ENCODE peak calls at places on chromosomes 13 and 19, in four cellular contexts. Z, R, T and C are unnamed samples.

GRCh38 chr19:8366961-8367326 is 3.0 kb downstream of the ANGPTL4 start:
- DNase-seq in Z (no peak), T (no peak), R (no peak), C (no peak)

GRCh38 chr13:49791214-49791752 is 1.2 kb downstream of the KPNA3 start:
- DNase-seq in T (peak; percentile 50), R (peak; percentile 30), Z (peak; percentile 40), C (peak; percentile 54)

GRCh38 chr13:45501175-45501526 is 36.4 kb downstream of the COG3 start:
- DNase-seq in T (no peak), R (no peak), Z (no peak), C (no peak)

GRCh38 chr19:13833330-13834265 is 38.4 kb downstream of the ZSWIM4 start:
- DNase-seq in Z (no peak), R (peak; percentile 97), T (peak; percentile 95), C (peak; percentile 96)

GRCh38 chr13:22357132-22357531 is 686.3 kb downstream of the FGF9 start:
- DNase-seq in Z (no peak), T (no peak), R (no peak), C (no peak)

GRCh38 chr13:48126944-48127814 is 32.3 kb upstream of the MED4 start:
- DNase-seq in Z (peak; percentile 47), R (peak; percentile 66), T (peak; percentile 71), C (peak; percentile 76)

GRCh38 chr13:33194820-33195692 is 90.5 kb downstream of the STARD13 start:
- DNase-seq in Z (peak; percentile 99), R (peak; percentile 54), T (no peak), C (peak; percentile 70)

GRCh38 chr19:52200044-52200443 is 10.2 kb downstream of the PPP2R1A start:
- DNase-seq in T (no peak), R (peak; percentile 25), Z (no peak), C (no peak)

GRCh38 chr13:43273362-43273761 is 250.0 kb downstream of the DNAJC15 start:
- DNase-seq in R (peak; percentile 16), Z (no peak), T (no peak), C (no peak)

GRCh38 chr13:28001837-28002473 is 13.5 kb upstream of the URAD start:
- DNase-seq in R (no peak), Z (no peak), T (no peak), C (no peak)

GRCh38 chr13:105965910-105966309 is 569.6 kb downstream of the EFNB2 start:
- DNase-seq in R (no peak), Z (no peak), T (no peak), C (no peak)

GRCh38 chr13:49366841-49367240 is 77.0 kb downstream of the CAB39L start:
- DNase-seq in R (no peak), Z (no peak), T (no peak), C (no peak)

GRCh38 chr13:42233726-42234125 is 38.2 kb upstream of the AKAP11 start:
- DNase-seq in Z (no peak), T (no peak), R (no peak), C (no peak)

GRCh38 chr13:114042066-114042815 is 68.4 kb upstream of the C13orf46 start:
- DNase-seq in Z (no peak), T (no peak), R (no peak), C (no peak)

GRCh38 chr13:92103673-92104296 is 705.4 kb downstream of the GPC5 start:
- DNase-seq in Z (no peak), T (no peak), R (peak; percentile 23), C (peak; percentile 13)

GRCh38 chr13:20118268-20119140 is 42.3 kb downstream of the GJA3 start:
- DNase-seq in R (peak; percentile 26), T (peak; percentile 63), Z (no peak), C (peak; percentile 84)

GRCh38 chr13:110448677-110449076 is 112.8 kb downstream of the RAB20 start:
- DNase-seq in Z (no peak), R (no peak), T (no peak), C (no peak)

GRCh38 chr13:30880151-30880551 is 25.9 kb upstream of the MEDAG start:
- DNase-seq in Z (no peak), R (no peak), T (no peak), C (no peak)

GRCh38 chr13:32639502-32640105 is 53.4 kb downstream of the PDS5B start:
- DNase-seq in R (peak; percentile 57), T (peak; percentile 59), Z (peak; percentile 15), C (peak; percentile 64)

GRCh38 chr13:71865858-71866172 is 1.2 kb downstream of the DACH1 start:
- DNase-seq in T (peak; percentile 35), Z (no peak), R (no peak), C (no peak)

GRCh38 chr19:40695881-40696280 is 5.4 kb upstream of the NUMBL start:
- DNase-seq in R (no peak), Z (no peak), T (no peak), C (no peak)

GRCh38 chr13:26061947-26062346 is 10.1 kb upstream of the SHISA2 start:
- DNase-seq in Z (no peak), R (peak; percentile 90), T (no peak), C (peak; percentile 16)

GRCh38 chr19:35249146-35249847 is 495 bp downstream of the LSR start:
- DNase-seq in R (no peak), T (peak; percentile 65), Z (no peak), C (peak; percentile 55)
- H3K4me2 ChIP-seq in R (peak overlapping the region; percentile 86), T (peak overlapping the region; percentile 83), Z (peak overlapping the region; percentile 98), C (peak overlapping the region; percentile 77)

DNA sequence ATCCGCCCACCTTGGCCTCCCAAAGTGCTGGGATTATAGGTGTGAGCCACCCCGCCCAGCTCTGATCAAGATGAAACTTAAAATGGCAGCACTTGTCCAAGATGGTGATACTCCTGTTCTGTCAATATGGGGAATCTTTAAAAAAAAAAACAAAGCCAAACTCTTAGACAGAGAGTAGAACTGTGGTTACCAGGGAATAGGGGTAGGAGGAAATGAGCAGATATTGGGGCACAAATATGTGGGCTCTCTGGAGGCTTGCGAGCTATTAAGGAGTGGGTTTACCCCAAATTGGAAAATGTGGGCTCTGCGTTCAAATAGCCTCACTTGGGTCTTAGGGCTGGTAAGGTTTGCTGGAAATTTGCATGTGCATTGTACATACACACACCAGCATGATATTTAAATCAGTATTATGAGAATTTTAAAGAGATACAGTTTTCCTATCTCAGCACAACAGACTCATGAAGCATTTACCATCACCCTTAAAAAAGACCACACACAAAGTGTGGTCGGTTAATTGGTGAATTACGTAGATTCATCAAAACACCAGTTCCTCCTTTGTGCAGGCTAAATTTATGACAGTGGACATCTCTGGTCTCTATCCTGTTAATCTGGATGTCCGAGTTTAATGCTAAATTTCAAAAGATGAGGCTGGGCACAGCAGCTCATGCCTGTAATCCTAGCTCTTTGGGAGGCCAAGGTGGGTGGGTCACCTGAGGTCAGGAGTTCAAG is 11.3 kb downstream of the CD70 start:
- DNase-seq in R (no peak), Z (no peak), T (no peak), C (no peak)
- TF ChIP-seq CTCF in R (no peak), Z (no peak), T (no peak), C (no peak)

GRCh38 chr13:36430247-36431203 is 1.8 kb upstream of the CCNA1 start:
- DNase-seq in R (no peak), T (peak; percentile 57), Z (no peak), C (no peak)
- TF ChIP-seq EZH2 in R (no peak), T (peak; percentile 80), Z (no peak), C (peak; percentile 73)

GRCh38 chr19:1020868-1021425 is at the start of gene TMEM259:
- DNase-seq in Z (peak; percentile 92), R (peak; percentile 93), T (peak; percentile 98), C (peak; percentile 100)
- H3K4me2 ChIP-seq in Z (peak within 1 kb of the TSS; percentile 75), R (peak within 1 kb of the TSS; percentile 97), T (peak within 1 kb of the TSS; percentile 97), C (peak within 1 kb of the TSS; percentile 99)

DNA sequence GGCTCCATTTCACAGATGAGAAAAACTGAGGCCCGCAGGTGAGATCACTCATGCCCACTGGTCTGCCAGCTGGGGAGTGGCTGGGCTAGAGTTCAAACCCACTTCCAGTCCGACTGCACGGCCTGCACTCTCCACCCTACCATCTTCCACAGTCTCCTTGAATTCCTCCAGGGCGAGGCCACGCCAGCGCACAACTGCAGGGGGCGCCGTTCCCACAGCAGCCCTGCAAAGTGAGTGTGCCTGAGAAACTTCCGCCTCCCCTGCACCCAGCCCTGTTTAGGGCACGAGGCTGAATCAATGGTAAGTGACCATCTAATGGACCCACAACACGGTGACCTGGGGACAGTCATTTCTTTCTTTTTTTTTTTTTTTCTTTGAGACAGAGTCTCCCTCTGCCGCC is 829 bp upstream of the ATCAY start:
- DNase-seq in R (no peak), T (no peak), Z (no peak), C (no peak)
- TF ChIP-seq CTCF in R (no peak), T (peak; percentile 42), Z (peak; percentile 17), C (no peak)